ENCODE peak calls at places on chromosome 5, in six cellular contexts. Z is astrocyte of the spinal cord; V is heart left ventricle; W is activated CD4-positive, CD25-positive, alpha-beta regulatory T cell; Y is upper lobe of right lung; I is NCI-H2081. H is an unnamed sample.

GRCh38 chr5:52922384-52922783 is 66.8 kb upstream of the ITGA2 start:
- DNase-seq in V (no peak), W (no peak), I (no peak), Z (peak; percentile 79), Y (no peak), H (no peak)

GRCh38 chr5:137619191-137619870 is 116.6 kb downstream of the KLHL3 start:
- DNase-seq in Y (no peak), I (peak; percentile 2), Z (peak; percentile 83), V (peak; percentile 79), W (no peak), H (no peak)

GRCh38 chr5:134120386-134121138 is 6.1 kb downstream of the TCF7 start:
- DNase-seq in V (no peak), Y (no peak), Z (no peak), W (no peak), I (no peak), H (no peak)

GRCh38 chr5:89095341-89095740 is 212.4 kb upstream of the MEF2C start:
- DNase-seq in V (no peak), Y (no peak), Z (no peak), W (no peak), I (no peak), H (no peak)

GRCh38 chr5:437281-437771 is 5.7 kb upstream of the EXOC3 start:
- DNase-seq in Y (peak; percentile 52), Z (no peak), V (peak; percentile 55), I (no peak), W (no peak), H (no peak)

GRCh38 chr5:179264641-179265528 is 80.4 kb downstream of the ADAMTS2 start:
- DNase-seq in V (peak; percentile 49), W (no peak), Y (peak; percentile 49), I (no peak), Z (no peak), H (no peak)

GRCh38 chr5:180080670-180081280 is 9.2 kb upstream of the RNF130 start:
- DNase-seq in W (peak; percentile 32), I (no peak), V (no peak), Z (no peak), Y (no peak), H (no peak)

GRCh38 chr5:133265720-133266575 is 214.1 kb downstream of the HSPA4 start:
- DNase-seq in I (no peak), W (no peak), Y (no peak), V (no peak), Z (peak; percentile 31), H (no peak)

GRCh38 chr5:116785101-116785500 is 210.5 kb upstream of the SEMA6A start:
- DNase-seq in V (no peak), W (no peak), Y (no peak), I (no peak), Z (no peak), H (no peak)

GRCh38 chr5:137825165-137825564 is 42.5 kb upstream of the MYOT start:
- DNase-seq in Y (no peak), I (no peak), W (no peak), V (no peak), Z (no peak), H (no peak)

GRCh38 chr5:125412561-125413535 is 666.4 kb upstream of the ZNF608 start:
- DNase-seq in W (no peak), Z (peak; percentile 94), Y (peak; percentile 84), V (peak; percentile 69), I (peak; percentile 94), H (peak; percentile 37)

GRCh38 chr5:97838214-97838613 is 655.2 kb upstream of the RIOK2 start:
- DNase-seq in I (no peak), V (no peak), Z (peak; percentile 97), W (no peak), Y (no peak), H (no peak)

GRCh38 chr5:117302949-117303348 is 728.3 kb upstream of the SEMA6A start:
- DNase-seq in I (no peak), Y (no peak), Z (peak; percentile 2), V (no peak), W (no peak), H (no peak)

GRCh38 chr5:106675674-106676073 is 995.1 kb downstream of the EFNA5 start:
- DNase-seq in Y (no peak), W (no peak), V (no peak), Z (no peak), I (no peak), H (no peak)

H was measured in OCI-LY7.